ENCODE peak calls at places on chromosomes 4 and X, in five cellular contexts. K is stomach, X is gastrocnemius medialis, U is adrenal gland, Q is SK-N-SH. F is an unnamed sample. For H3K4me1, the result is how much of the 10 kb centered on the place peaks cover.

GRCh38 chrX:139201924-139202323 is 328.6 kb upstream of the F9 start:
- DNase-seq in Q (no peak), U (no peak), K (no peak), X (no peak), F (no peak)

GRCh38 chrX:141469469-141469868 is 115.1 kb downstream of the SPANXA1 start:
- DNase-seq in Q (no peak), K (no peak), X (no peak), U (no peak), F (no peak)

GRCh38 chrX:153769158-153769864 is 5.3 kb downstream of the PLXNB3 start:
- DNase-seq in X (no peak), U (no peak), Q (peak), K (no peak), F (no peak)

GRCh38 chr4:166733686-166734085 is 500.6 kb downstream of the SPOCK3 start:
- DNase-seq in Q (no peak), K (no peak), X (no peak), U (no peak), F (no peak)

GRCh38 chr4:147355849-147356248 is 125.0 kb upstream of the EDNRA start:
- DNase-seq in X (no peak), U (no peak), K (no peak), Q (no peak), F (no peak)

GRCh38 chrX:7925867-7926472 is 1.2 kb downstream of the PNPLA4 start:
- DNase-seq in Q (peak), X (peak), K (peak), U (peak), F (no peak)

GRCh38 chr4:78923459-78924312 is 15.6 kb downstream of the PAQR3 start:
- DNase-seq in U (no peak), Q (no peak), X (no peak), K (no peak), F (no peak)

GRCh38 chr4:157898836-157899605 is 273.8 kb downstream of the GASK1B start:
- DNase-seq in U (no peak), K (no peak), X (no peak), Q (no peak), F (no peak)

GRCh38 chr4:87465739-87466366 is 43.5 kb downstream of the NUDT9 start:
- DNase-seq in Q (peak), X (no peak), U (no peak), K (no peak), F (no peak)

GRCh38 chr4:161291222-161291621 is 872.6 kb downstream of the FSTL5 start:
- DNase-seq in Q (no peak), K (no peak), X (no peak), U (no peak), F (no peak)

GRCh38 chr4:18524667-18525066 is 503.1 kb upstream of the LCORL start:
- DNase-seq in Q (no peak), K (peak), U (peak), X (no peak), F (no peak)

DNA sequence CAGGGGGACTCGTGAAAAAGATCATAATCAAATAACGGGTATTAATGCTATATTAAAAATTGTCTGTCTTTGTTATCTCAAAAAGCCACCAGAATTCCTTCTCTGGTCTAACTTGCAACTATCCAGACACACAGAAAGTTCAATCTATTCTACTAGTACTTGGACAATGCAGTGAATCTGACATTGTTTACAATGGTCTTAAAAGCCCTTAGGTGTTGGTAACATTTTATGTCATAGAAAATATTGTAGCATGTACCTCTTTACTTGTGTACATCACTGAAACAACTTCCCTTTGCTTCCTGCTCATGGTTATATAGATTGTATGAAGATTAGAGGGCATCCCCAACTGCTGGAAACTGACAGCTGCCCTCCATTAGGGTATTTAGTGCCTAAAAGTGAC is 71.1 kb upstream of the PPP3CA start:
- DNase-seq in U (no peak), Q (no peak), X (no peak), K (no peak), F (no peak)
- H3K4me3 ChIP-seq in U (no peak), Q (no peak), X (no peak), K (no peak), F (no peak)

GRCh38 chr4:128471576-128471975 is 184.0 kb upstream of the PGRMC2 start:
- DNase-seq in X (no peak), Q (no peak), U (no peak), K (no peak), F (no peak)

GRCh38 chr4:128465523-128465922 is 177.9 kb upstream of the PGRMC2 start:
- DNase-seq in U (no peak), X (no peak), Q (no peak), K (no peak), F (no peak)

GRCh38 chr4:128468485-128468989 is 180.9 kb upstream of the PGRMC2 start:
- DNase-seq in Q (peak), U (peak), X (peak), K (peak), F (peak)

GRCh38 chr4:128475597-128475996 is 188.0 kb upstream of the PGRMC2 start:
- DNase-seq in Q (no peak), X (no peak), K (no peak), U (no peak), F (no peak)

DNA sequence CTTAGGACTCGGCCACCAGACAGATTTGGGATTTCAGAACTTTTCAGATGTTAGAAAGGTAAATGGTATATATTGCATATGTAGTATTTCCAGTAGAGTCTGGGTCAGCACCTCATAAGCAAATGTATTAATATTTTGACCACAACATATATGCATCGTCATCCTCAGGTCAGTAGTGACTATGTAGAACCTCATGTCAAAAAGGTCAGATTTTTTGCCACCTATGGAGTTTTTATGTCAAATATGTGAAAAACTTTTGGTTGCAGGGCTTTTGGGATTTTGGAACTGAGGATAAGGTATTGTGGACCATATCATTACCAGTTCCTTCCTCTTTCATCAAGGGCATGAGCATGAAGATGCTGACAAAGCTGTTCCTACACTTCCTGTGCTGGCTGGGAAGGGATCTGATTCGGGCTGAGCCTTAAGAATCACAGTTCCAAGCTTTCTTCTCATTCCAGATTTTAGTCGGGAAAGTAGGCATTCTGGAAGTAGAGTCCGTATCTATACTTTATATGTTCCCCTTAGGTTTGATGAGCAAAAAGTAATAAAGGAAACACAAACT is 183.0 kb upstream of the PGRMC2 start:
- DNase-seq in K (no peak), X (no peak), U (no peak), Q (no peak), F (no peak)
- H3K4me1 ChIP-seq in K (under half), X (under half), U (under half), Q (under half), F (under half)

GRCh38 chr4:150972592-150972991 is 42.5 kb downstream of the LRBA start:
- DNase-seq in U (no peak), X (no peak), Q (no peak), K (no peak), F (no peak)
- TF ChIP-seq CTCF in U (no peak), X (no peak), Q (no peak), K (no peak), F (no peak)

DNA sequence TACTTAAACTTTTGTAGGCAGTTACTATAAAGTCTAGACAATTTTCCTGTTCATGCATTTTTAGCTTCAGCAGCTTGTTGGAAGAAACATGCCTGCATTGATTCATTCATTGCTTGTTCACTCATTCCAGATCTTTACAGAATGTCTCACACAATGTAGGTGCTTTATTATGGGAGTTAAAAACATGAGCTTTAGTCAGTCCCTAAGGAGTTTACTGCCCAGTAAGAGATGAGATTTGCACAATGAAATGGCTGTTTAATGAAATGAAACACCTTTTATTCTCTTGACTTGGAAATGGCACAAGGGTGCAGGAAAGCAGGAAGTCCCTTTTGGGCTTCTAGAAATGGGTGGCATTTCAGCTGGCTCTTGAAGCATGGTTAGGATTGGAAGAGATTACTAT is 2.9 kb downstream of the NOCT start:
- DNase-seq in U (no peak), K (no peak), X (no peak), Q (no peak), F (no peak)
- H3K4me3 ChIP-seq in U (no peak), K (no peak), X (no peak), Q (no peak), F (peak)

F was measured in heart left ventricle.